ENCODE peak calls at places on chromosomes 7 and 10, in four cellular contexts. O is upper lobe of left lung, V is prostate gland, A is suprapubic skin. W is an unnamed sample. For H3K4me1, the result is how much of the 10 kb centered on the place peaks cover.

GRCh38 chr10:128629111-128630096 is 503.2 kb upstream of the MKI67 start:
- DNase-seq in A (peak), V (no peak), O (no peak), W (no peak)

GRCh38 chr7:102063736-102064135 is 222.9 kb upstream of the SH2B2 start:
- DNase-seq in O (no peak), A (no peak), V (no peak), W (no peak)

GRCh38 chr10:77539147-77539935 is 98.3 kb downstream of the KCNMA1 start:
- DNase-seq in O (no peak), V (no peak), A (no peak), W (no peak)

GRCh38 chr10:3126741-3127342 is 45.7 kb downstream of the PITRM1 start:
- DNase-seq in V (no peak), O (no peak), A (no peak), W (no peak)

GRCh38 chr10:65950075-65950474 is 975.8 kb upstream of the LRRTM3 start:
- DNase-seq in V (no peak), O (no peak), A (no peak), W (no peak)

GRCh38 chr7:117193564-117193963 is 129.3 kb downstream of the WNT2 start:
- DNase-seq in V (no peak), A (no peak), O (no peak), W (no peak)

GRCh38 chr10:112338957-112339356 is 35.0 kb upstream of the ACSL5 start:
- DNase-seq in A (no peak), O (no peak), V (no peak), W (no peak)

GRCh38 chr10:93594518-93594917 is 6.5 kb downstream of the RBP4 start:
- DNase-seq in V (no peak), A (no peak), O (no peak), W (no peak)

GRCh38 chr10:73359492-73359891 is 828 bp upstream of the CFAP70 start:
- DNase-seq in O (no peak), V (no peak), A (no peak), W (no peak)

GRCh38 chr7:157678503-157678902 is 341.7 kb downstream of the DNAJB6 start:
- DNase-seq in V (no peak), O (no peak), A (peak), W (no peak)

GRCh38 chr10:68628576-68629127 is 68.5 kb downstream of the TET1 start:
- DNase-seq in O (no peak), A (no peak), V (no peak), W (no peak)

GRCh38 chr10:96017227-96017687 is 26.1 kb upstream of the CCNJ start:
- DNase-seq in A (no peak), V (peak), O (no peak), W (no peak)

GRCh38 chr7:26729150-26729772 is 135.1 kb downstream of the SKAP2 start:
- DNase-seq in A (no peak), O (no peak), V (no peak), W (no peak)

GRCh38 chr10:34907743-34908425 is 92.8 kb upstream of the PARD3 start:
- DNase-seq in V (no peak), A (no peak), O (no peak), W (no peak)

GRCh38 chr7:37180828-37181549 is 267.7 kb downstream of the ELMO1 start:
- DNase-seq in A (no peak), V (no peak), O (no peak), W (no peak)

GRCh38 chr10:129909531-129910286 is 54.4 kb downstream of the EBF3 start:
- DNase-seq in O (peak), A (peak), V (no peak), W (no peak)

GRCh38 chr10:128058106-128058745 is 68.0 kb downstream of the MKI67 start:
- DNase-seq in A (peak), V (no peak), O (no peak), W (no peak)

GRCh38 chr7:24834150-24834798 is 77.0 kb upstream of the GSDME start:
- DNase-seq in A (no peak), O (peak), V (no peak), W (peak)

GRCh38 chr7:18590744-18591340 is 95.3 kb downstream of the HDAC9 start:
- DNase-seq in V (no peak), O (no peak), A (no peak), W (no peak)

GRCh38 chr7:731440-732085 is 4.5 kb upstream of the PRKAR1B start:
- DNase-seq in V (no peak), O (no peak), A (peak), W (no peak)

GRCh38 chr10:105149371-105149871 is 508.3 kb downstream of the SORCS3 start:
- DNase-seq in O (no peak), A (no peak), V (no peak), W (no peak)

GRCh38 chr10:48701941-48702340 is 17.3 kb downstream of the WDFY4 start:
- DNase-seq in O (no peak), A (no peak), V (no peak), W (no peak)

GRCh38 chr7:120586561-120586960 is 271.4 kb downstream of the TSPAN12 start:
- DNase-seq in O (no peak), V (no peak), A (no peak), W (no peak)

GRCh38 chr7:30524545-30524944 is 19.9 kb upstream of the GGCT start:
- DNase-seq in A (no peak), V (peak), O (no peak), W (no peak)

GRCh38 chr10:84706875-84707274 is 378.5 kb downstream of the CCSER2 start:
- DNase-seq in V (no peak), A (no peak), O (no peak), W (no peak)

GRCh38 chr7:343227-343822 is 53.4 kb downstream of the FOXL3 start:
- DNase-seq in O (peak), V (no peak), A (no peak), W (no peak)

GRCh38 chr10:62036186-62037081 is 134.9 kb downstream of the ARID5B start:
- DNase-seq in O (no peak), A (no peak), V (no peak), W (no peak)

GRCh38 chr7:106239406-106239805 is 45.4 kb downstream of the NAMPT start:
- DNase-seq in V (peak), O (no peak), A (no peak), W (no peak)

GRCh38 chr7:11923376-11923922 is 91.5 kb upstream of the THSD7A start:
- DNase-seq in V (no peak), A (no peak), O (no peak), W (no peak)

GRCh38 chr7:39069886-39070881 is 92.5 kb downstream of the POU6F2 start:
- DNase-seq in V (no peak), O (no peak), A (no peak), W (no peak)

GRCh38 chr7:84193787-84194186 is 802 bp downstream of the SEMA3A start:
- DNase-seq in A (no peak), V (no peak), O (no peak), W (no peak)
- H3K4me3 ChIP-seq in A (no peak), V (no peak), O (no peak), W (no peak)

GRCh38 chr7:47991741-47992311 is 12.4 kb upstream of the HUS1 start:
- DNase-seq in A (peak), O (peak), V (peak), W (peak)
- TF ChIP-seq POLR2A in A (no peak), O (peak), V (no peak), W (no peak)

GRCh38 chr10:121340176-121340850 is 257.9 kb downstream of the FGFR2 start:
- DNase-seq in A (no peak), O (no peak), V (no peak), W (no peak)
- H3K4me1 ChIP-seq in A (under half), O (under half), V (under half), W (under half)

DNA sequence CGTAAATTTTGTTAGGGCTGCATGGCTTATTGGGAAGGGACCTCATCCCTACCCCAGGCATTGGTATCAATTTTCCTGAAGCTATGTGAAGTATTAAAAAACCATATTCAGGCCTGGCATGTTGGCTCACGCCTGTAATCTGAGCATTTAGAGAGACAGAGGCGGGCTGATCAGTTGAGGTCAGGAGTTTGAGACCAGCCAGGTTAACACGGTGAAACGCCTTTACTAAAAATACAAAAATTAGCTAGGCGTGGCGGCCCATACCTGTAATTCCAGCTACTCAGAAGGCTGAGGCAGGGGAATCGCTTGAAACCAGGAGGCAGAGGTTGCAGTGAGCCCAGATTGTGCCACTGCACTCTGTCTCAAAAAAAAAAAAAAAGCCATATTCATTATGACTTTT is 7.1 kb downstream of the TASOR2 start:
- DNase-seq in A (no peak), V (no peak), O (no peak), W (no peak)
- H3K4me3 ChIP-seq in A (peak), V (no peak), O (no peak), W (no peak)

GRCh38 chr7:5532520-5533335 is 109.1 kb upstream of the TNRC18 start:
- DNase-seq in A (peak), O (peak), V (peak), W (peak)
- TF ChIP-seq POLR2A in A (no peak), O (no peak), V (peak), W (no peak)

DNA sequence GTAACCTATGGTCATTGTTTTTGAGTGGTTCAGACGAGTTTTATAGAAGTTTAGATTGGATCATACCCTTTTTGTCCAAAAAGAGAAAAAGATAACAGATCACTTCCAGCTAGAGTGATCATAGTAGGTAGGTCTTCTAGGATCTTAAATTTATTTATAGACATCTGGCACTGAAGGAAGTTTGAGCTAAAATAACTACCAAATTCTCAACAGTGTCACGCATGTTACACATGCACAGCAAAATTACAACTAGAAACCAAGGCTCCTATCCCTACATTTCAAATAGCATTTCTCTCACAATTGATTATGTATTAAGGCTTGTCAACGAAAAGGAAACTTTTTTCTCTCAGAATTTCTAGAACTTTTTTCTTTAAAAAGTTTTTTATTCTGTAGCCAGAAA is 2.3 kb downstream of the CALU start:
- DNase-seq in O (no peak), A (no peak), V (no peak), W (no peak)
- H3K4me1 ChIP-seq in O (half or more), A (under half), V (under half), W (under half)

GRCh38 chr7:92156976-92157375 is 22.0 kb downstream of the LRRD1 start:
- DNase-seq in V (no peak), A (no peak), O (no peak), W (no peak)

GRCh38 chr7:92155108-92155755 is 21.0 kb upstream of the CYP51A1 start:
- DNase-seq in A (no peak), O (no peak), V (no peak), W (no peak)

GRCh38 chr7:92161271-92161670 is 17.7 kb downstream of the LRRD1 start:
- DNase-seq in A (no peak), V (no peak), O (no peak), W (no peak)

DNA sequence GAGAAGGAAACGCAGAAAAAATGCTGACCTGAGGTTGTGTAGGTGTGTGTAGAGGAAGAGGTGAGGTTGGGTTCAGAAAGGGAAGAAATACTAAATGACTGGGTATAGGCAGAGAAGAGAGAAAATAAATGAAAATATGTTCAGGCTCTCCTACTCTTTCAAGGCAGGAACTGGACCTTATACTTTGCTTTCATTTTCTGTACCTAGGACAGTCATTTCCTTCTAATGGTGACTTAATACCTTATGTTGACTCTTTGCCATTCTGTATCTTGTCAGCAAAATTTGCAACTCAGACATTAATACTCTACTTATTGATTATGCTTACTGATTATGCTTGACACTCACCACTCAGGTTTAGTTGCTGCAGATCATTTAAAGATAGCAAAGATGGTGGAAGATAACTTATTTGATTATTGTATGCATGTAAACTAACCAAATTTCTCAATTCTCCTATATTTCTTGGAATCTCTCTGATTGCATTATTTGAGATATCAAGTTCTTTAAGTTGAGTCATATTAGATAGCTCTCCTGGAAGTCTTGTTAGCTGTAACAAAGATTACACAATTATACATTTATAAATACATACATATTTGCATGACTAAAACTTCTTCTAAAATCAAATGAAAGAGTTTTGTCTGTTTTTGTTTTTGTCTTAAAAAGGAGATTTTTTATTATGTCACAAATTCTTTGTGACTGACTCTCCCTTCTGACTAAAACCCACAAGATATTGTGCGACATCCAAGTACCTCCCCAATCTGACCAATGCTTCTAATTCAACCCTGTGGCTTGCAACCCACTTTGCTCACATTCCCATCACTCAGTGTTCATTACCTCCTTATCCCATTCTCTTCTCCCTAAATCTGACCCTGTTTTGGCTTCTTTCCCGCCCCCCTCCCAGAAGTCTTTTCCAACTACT is 20.0 kb downstream of the LRRD1 start:
- DNase-seq in A (no peak), O (no peak), V (no peak), W (no peak)
- H3K4me3 ChIP-seq in A (no peak), O (no peak), V (no peak), W (no peak)

GRCh38 chr10:102713483-102713813 is 749 bp downstream of the ARL3 start:
- DNase-seq in O (no peak), A (no peak), V (no peak), W (no peak)
- TF ChIP-seq POLR2A in O (no peak), A (no peak), V (no peak), W (no peak)

W was measured in right lobe of liver.